ENCODE peak calls at places on chromosomes 7 and 10, in five cellular contexts. C, F, Z, W and Y are unnamed samples.

GRCh38 chr7:127882313-127882920 is 148.8 kb downstream of the LRRC4 start:
- DNase-seq in C (no peak), F (no peak), Z (no peak), W (no peak), Y (no peak)

GRCh38 chr7:35727571-35727970 is 32.6 kb upstream of the HERPUD2 start:
- DNase-seq in C (no peak), F (no peak), Z (no peak), W (no peak), Y (peak; percentile 41)

GRCh38 chr7:79927116-79927515 is 207.5 kb upstream of the GNAI1 start:
- DNase-seq in C (no peak), F (no peak), Z (no peak), W (no peak), Y (no peak)

GRCh38 chr7:157485961-157486510 is 149.2 kb downstream of the DNAJB6 start:
- DNase-seq in C (no peak), F (no peak), Z (no peak), W (no peak), Y (peak; percentile 69)

GRCh38 chr10:70699659-70700174 is 27.4 kb downstream of the ADAMTS14 start:
- DNase-seq in C (no peak), F (no peak), Z (no peak), W (peak; percentile 43), Y (peak; percentile 63)

GRCh38 chr7:88219781-88220747 is at the start of gene SRI:
- DNase-seq in C (peak; percentile 76), F (peak; percentile 91), Z (peak; percentile 92), W (peak; percentile 88), Y (peak; percentile 97)

GRCh38 chr7:55172881-55173609 is 154.2 kb downstream of the EGFR start:
- DNase-seq in C (no peak), F (no peak), Z (no peak), W (no peak), Y (no peak)

GRCh38 chr10:60312818-60313588 is 76.7 kb downstream of the ANK3 start:
- DNase-seq in C (peak; percentile 61), F (no peak), Z (no peak), W (no peak), Y (peak; percentile 56)

GRCh38 chr7:30148951-30149459 is 14.2 kb downstream of the MTURN start:
- DNase-seq in C (no peak), F (no peak), Z (no peak), W (peak; percentile 27), Y (no peak)

GRCh38 chr7:31958216-31958615 is 112.0 kb downstream of the PDE1C start:
- DNase-seq in C (peak; percentile 40), F (no peak), Z (no peak), W (no peak), Y (no peak)

GRCh38 chr7:14639801-14640200 is 262.8 kb downstream of the DGKB start:
- DNase-seq in C (peak; percentile 6), F (no peak), Z (no peak), W (no peak), Y (no peak)

GRCh38 chr7:151091431-151091830 is 5.2 kb downstream of the AGAP3 start:
- DNase-seq in C (no peak), F (peak; percentile 74), Z (peak; percentile 70), W (peak; percentile 84), Y (no peak)

GRCh38 chr7:50743893-50744292 is 38.8 kb downstream of the GRB10 start:
- DNase-seq in C (no peak), F (no peak), Z (no peak), W (no peak), Y (no peak)

GRCh38 chr10:28946479-28946878 is 269.2 kb downstream of the BAMBI start:
- DNase-seq in C (peak; percentile 86), F (no peak), Z (no peak), W (no peak), Y (no peak)

GRCh38 chr7:108157606-108158330 is 27.6 kb upstream of the LAMB4 start:
- DNase-seq in C (no peak), F (no peak), Z (no peak), W (no peak), Y (no peak)

GRCh38 chr7:116801092-116801710 is 61.2 kb upstream of the CAPZA2 start:
- DNase-seq in C (peak; percentile 93), F (no peak), Z (no peak), W (no peak), Y (peak; percentile 57)

GRCh38 chr7:157471259-157472125 is 134.7 kb downstream of the DNAJB6 start:
- DNase-seq in C (no peak), F (no peak), Z (no peak), W (no peak), Y (peak; percentile 85)

GRCh38 chr7:119010635-119011034 is 786.1 kb downstream of the ANKRD7 start:
- DNase-seq in C (no peak), F (no peak), Z (no peak), W (no peak), Y (no peak)

DNA sequence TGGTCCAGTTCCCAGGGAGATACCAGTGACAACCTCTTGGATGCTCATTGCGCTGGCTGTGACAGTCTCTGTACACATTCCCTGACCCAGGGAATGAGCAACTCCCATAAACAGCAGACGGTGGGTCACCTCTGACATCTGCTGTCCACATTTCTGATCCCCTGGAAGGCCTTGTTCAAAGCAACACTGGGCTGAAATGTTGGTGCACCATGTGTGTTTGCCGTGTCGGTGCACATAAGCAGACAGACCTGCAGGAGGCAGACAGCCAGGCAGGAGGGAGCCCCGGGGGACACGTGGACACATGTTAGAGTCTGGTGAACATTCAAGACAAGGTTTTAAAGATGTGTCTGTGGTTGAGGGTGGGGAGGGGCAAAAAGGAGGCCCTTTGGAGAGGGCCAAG is 254.9 kb downstream of the PLXNA4 start:
- DNase-seq in C (no peak), F (no peak), Z (peak; percentile 8), W (peak; percentile 13), Y (no peak)
- TF ChIP-seq CTCF in C (no peak), F (peak; percentile 25), Z (peak; percentile 22), W (no peak), Y (peak; percentile 15)

GRCh38 chr7:5689118-5689517 is 92.3 kb downstream of the RNF216 start:
- DNase-seq in C (no peak), F (no peak), Z (no peak), W (no peak), Y (no peak)
- H3K4me1 ChIP-seq in C (peaks cover 48% of the 10 kb centered on the region), F (no peaks in the 10 kb centered on the region), Z (peaks cover 8% of the 10 kb centered on the region), W (peaks cover 4% of the 10 kb centered on the region), Y (peaks cover 65% of the 10 kb centered on the region)

DNA sequence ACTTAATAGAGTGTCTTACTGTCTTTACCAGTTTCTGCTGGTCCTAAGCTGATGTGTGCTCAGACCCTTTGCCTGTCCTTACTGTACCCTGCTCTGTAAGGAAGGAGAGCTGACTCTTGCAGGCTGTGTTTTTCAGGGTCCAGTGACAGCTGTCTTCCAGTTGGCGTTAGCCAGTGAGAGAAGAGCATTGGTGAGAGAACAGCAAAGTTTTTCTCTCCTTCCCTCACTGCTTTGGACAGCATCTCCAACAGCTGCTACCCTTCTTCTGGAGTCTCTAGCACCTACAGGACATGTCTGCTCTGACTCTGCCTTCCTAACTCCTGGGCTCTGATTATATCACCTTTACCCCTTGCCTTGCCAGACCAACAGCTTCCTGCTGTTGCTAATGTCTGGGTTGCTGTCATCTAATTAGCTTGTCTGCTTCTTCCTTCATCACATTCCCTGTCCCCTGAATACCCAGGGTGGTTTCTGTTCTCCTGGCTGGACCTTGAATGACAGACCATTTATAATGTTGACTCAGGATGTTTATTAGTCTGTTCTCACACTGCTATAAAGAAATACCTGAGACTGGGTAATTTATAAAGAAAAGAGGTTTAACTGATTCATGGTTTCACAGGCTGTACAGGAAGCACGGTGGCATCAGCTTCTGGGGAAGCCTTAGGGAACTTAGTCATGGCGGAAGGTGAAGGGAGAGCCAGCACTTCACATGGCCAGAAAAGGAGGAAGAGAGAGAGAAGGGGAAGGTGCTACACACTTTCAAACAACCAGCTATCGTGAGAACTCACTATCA is 23.5 kb upstream of the PANK1 start:
- DNase-seq in C (no peak), F (no peak), Z (no peak), W (no peak), Y (no peak)
- H2AFZ ChIP-seq in C (no peak overlapping the region), F (no peak overlapping the region), Z (no peak overlapping the region), W (no peak overlapping the region), Y (no peak overlapping the region)

GRCh38 chr10:43667317-43667731 is 18.6 kb upstream of the ZNF32 start:
- DNase-seq in C (peak; percentile 20), F (peak; percentile 59), Z (peak; percentile 69), W (peak; percentile 79), Y (peak; percentile 98)
- TF ChIP-seq CTCF in C (peak; percentile 30), F (peak; percentile 64), Z (peak; percentile 55), W (peak; percentile 56), Y (peak; percentile 50)

GRCh38 chr10:132664883-132665282 is 121.1 kb downstream of the NKX6-2 start:
- DNase-seq in C (no peak), F (no peak), Z (no peak), W (no peak), Y (no peak)

GRCh38 chr10:132662186-132662920 is 123.6 kb downstream of the NKX6-2 start:
- DNase-seq in C (no peak), F (no peak), Z (no peak), W (no peak), Y (no peak)

GRCh38 chr10:132665946-132666732 is 119.8 kb downstream of the NKX6-2 start:
- DNase-seq in C (peak; percentile 94), F (no peak), Z (no peak), W (no peak), Y (peak; percentile 99)

GRCh38 chr10:132663666-132664365 is 122.1 kb downstream of the NKX6-2 start:
- DNase-seq in C (no peak), F (no peak), Z (no peak), W (no peak), Y (peak; percentile 81)

GRCh38 chr10:132664407-132664806 is 121.5 kb downstream of the NKX6-2 start:
- DNase-seq in C (no peak), F (no peak), Z (no peak), W (no peak), Y (no peak)
- H3K4me1 ChIP-seq in C (peaks cover 27% of the 10 kb centered on the region), F (no peaks in the 10 kb centered on the region), Z (peaks cover 11% of the 10 kb centered on the region), W (no peaks in the 10 kb centered on the region), Y (peaks cover 35% of the 10 kb centered on the region)

GRCh38 chr10:35636942-35637341 is 5.2 kb downstream of the FZD8 start:
- DNase-seq in C (no peak), F (no peak), Z (peak; percentile 52), W (no peak), Y (no peak)

GRCh38 chr10:35635576-35635975 is 6.5 kb downstream of the FZD8 start:
- DNase-seq in C (peak; percentile 35), F (peak; percentile 62), Z (peak; percentile 81), W (peak; percentile 86), Y (peak; percentile 78)

GRCh38 chr10:35631404-35631803 is 10.7 kb downstream of the FZD8 start:
- DNase-seq in C (no peak), F (no peak), Z (no peak), W (no peak), Y (no peak)

GRCh38 chr10:35632027-35632426 is 10.1 kb downstream of the FZD8 start:
- DNase-seq in C (no peak), F (no peak), Z (no peak), W (no peak), Y (no peak)

GRCh38 chr10:35633006-35633980 is 8.8 kb downstream of the FZD8 start:
- DNase-seq in C (no peak), F (no peak), Z (peak; percentile 23), W (no peak), Y (no peak)
- H2AFZ ChIP-seq in C (no peak overlapping the region), F (peak overlapping the region; percentile 20), Z (no peak overlapping the region), W (peak overlapping the region; percentile 60), Y (no peak overlapping the region)

GRCh38 chr10:113849946-113850345 is 3.9 kb downstream of the DCLRE1A start:
- DNase-seq in C (no peak), F (no peak), Z (no peak), W (no peak), Y (no peak)
- TF ChIP-seq CTCF in C (no peak), F (no peak), Z (no peak), W (no peak), Y (no peak)